ENCODE peak calls at places on chromosomes 13 and 19, in five cellular contexts. One of them, this sample, is unnamed.

GRCh38 chr13:105153626-105154025 is 1381.8 kb downstream of the EFNB2 start:
- DNase-seq in nephron progenitor cell: no peak
- DNase-seq in mucosa of descending colon: no peak
- DNase-seq in AG09319: no peak
- DNase-seq in OCI-LY7: no peak
- DNase-seq in this sample: no peak

GRCh38 chr13:45224181-45224580 is 23.3 kb upstream of the KCTD4 start:
- DNase-seq in nephron progenitor cell: no peak
- DNase-seq in mucosa of descending colon: no peak
- DNase-seq in AG09319: no peak
- DNase-seq in OCI-LY7: no peak
- DNase-seq in this sample: no peak

GRCh38 chr19:11423164-11423803 is 4.2 kb upstream of the RGL3 start:
- DNase-seq in nephron progenitor cell: no peak
- DNase-seq in mucosa of descending colon: no peak
- DNase-seq in AG09319: no peak
- DNase-seq in OCI-LY7: no peak
- DNase-seq in this sample: no peak

GRCh38 chr13:91017031-91017668 is 330.3 kb upstream of the MIR17HG start:
- DNase-seq in nephron progenitor cell: peak
- DNase-seq in mucosa of descending colon: peak
- DNase-seq in AG09319: no peak
- DNase-seq in OCI-LY7: peak
- DNase-seq in this sample: peak

GRCh38 chr13:85997587-85997986 is 198.4 kb upstream of the SLITRK6 start:
- DNase-seq in nephron progenitor cell: no peak
- DNase-seq in mucosa of descending colon: no peak
- DNase-seq in AG09319: no peak
- DNase-seq in OCI-LY7: no peak
- DNase-seq in this sample: no peak

GRCh38 chr19:3881272-3882040 is 971 bp downstream of the ATCAY start:
- DNase-seq in nephron progenitor cell: no peak
- DNase-seq in mucosa of descending colon: no peak
- DNase-seq in AG09319: no peak
- DNase-seq in OCI-LY7: no peak
- DNase-seq in this sample: no peak

GRCh38 chr19:719636-720377 is 11.1 kb downstream of the PALM start:
- DNase-seq in nephron progenitor cell: peak
- DNase-seq in mucosa of descending colon: no peak
- DNase-seq in AG09319: no peak
- DNase-seq in OCI-LY7: no peak
- DNase-seq in this sample: no peak

GRCh38 chr19:29379257-29379986 is 146.4 kb upstream of the VSTM2B start:
- DNase-seq in nephron progenitor cell: no peak
- DNase-seq in mucosa of descending colon: no peak
- DNase-seq in AG09319: no peak
- DNase-seq in OCI-LY7: no peak
- DNase-seq in this sample: no peak

GRCh38 chr19:1082165-1082927 is 12.8 kb downstream of the POLR2E start:
- DNase-seq in nephron progenitor cell: peak
- DNase-seq in mucosa of descending colon: peak
- DNase-seq in AG09319: no peak
- DNase-seq in OCI-LY7: peak
- DNase-seq in this sample: no peak

GRCh38 chr13:97125051-97125809 is 96.9 kb upstream of the MBNL2 start:
- DNase-seq in nephron progenitor cell: peak
- DNase-seq in mucosa of descending colon: peak
- DNase-seq in AG09319: peak
- DNase-seq in OCI-LY7: no peak
- DNase-seq in this sample: peak

GRCh38 chr13:79482271-79482970 is 1.5 kb downstream of the NDFIP2 start:
- DNase-seq in nephron progenitor cell: no peak
- DNase-seq in mucosa of descending colon: no peak
- DNase-seq in AG09319: no peak
- DNase-seq in OCI-LY7: no peak
- DNase-seq in this sample: no peak

GRCh38 chr13:111937763-111938375 is 129.1 kb upstream of the SOX1 start:
- DNase-seq in nephron progenitor cell: no peak
- DNase-seq in mucosa of descending colon: no peak
- DNase-seq in AG09319: no peak
- DNase-seq in OCI-LY7: no peak
- DNase-seq in this sample: no peak

GRCh38 chr19:50646074-50646807 is 3.0 kb upstream of the C19orf81 start:
- DNase-seq in nephron progenitor cell: no peak
- DNase-seq in mucosa of descending colon: no peak
- DNase-seq in AG09319: no peak
- DNase-seq in OCI-LY7: no peak
- DNase-seq in this sample: peak

GRCh38 chr13:26022538-26023292 is 29.1 kb downstream of the SHISA2 start:
- DNase-seq in nephron progenitor cell: peak
- DNase-seq in mucosa of descending colon: peak
- DNase-seq in AG09319: peak
- DNase-seq in OCI-LY7: no peak
- DNase-seq in this sample: peak

GRCh38 chr13:113863511-113864302 is at the start of gene GAS6:
- DNase-seq in nephron progenitor cell: peak
- DNase-seq in mucosa of descending colon: peak
- DNase-seq in AG09319: no peak
- DNase-seq in OCI-LY7: no peak
- DNase-seq in this sample: no peak

GRCh38 chr13:36997716-36998427 is 1.3 kb downstream of the ALG5 start:
- DNase-seq in nephron progenitor cell: no peak
- DNase-seq in mucosa of descending colon: no peak
- DNase-seq in AG09319: no peak
- DNase-seq in OCI-LY7: no peak
- DNase-seq in this sample: no peak

GRCh38 chr19:43562698-43563241 is 12.6 kb downstream of the XRCC1 start:
- DNase-seq in nephron progenitor cell: no peak
- DNase-seq in mucosa of descending colon: peak
- DNase-seq in AG09319: peak
- DNase-seq in OCI-LY7: peak
- DNase-seq in this sample: no peak

GRCh38 chr13:113137656-113138292 is 15.2 kb downstream of the F10 start:
- DNase-seq in nephron progenitor cell: no peak
- DNase-seq in mucosa of descending colon: no peak
- DNase-seq in AG09319: no peak
- DNase-seq in OCI-LY7: no peak
- DNase-seq in this sample: no peak

GRCh38 chr13:114256547-114256946 is 21.9 kb downstream of the CDC16 start:
- DNase-seq in nephron progenitor cell: no peak
- DNase-seq in mucosa of descending colon: no peak
- DNase-seq in AG09319: no peak
- DNase-seq in OCI-LY7: no peak
- DNase-seq in this sample: no peak

GRCh38 chr13:40187836-40188591 is 478.4 kb downstream of the FOXO1 start:
- DNase-seq in nephron progenitor cell: no peak
- DNase-seq in mucosa of descending colon: peak
- DNase-seq in AG09319: no peak
- DNase-seq in OCI-LY7: no peak
- DNase-seq in this sample: no peak

GRCh38 chr19:10503002-10503789 is at the start of gene KEAP1:
- DNase-seq in nephron progenitor cell: peak
- DNase-seq in mucosa of descending colon: peak
- DNase-seq in AG09319: no peak
- DNase-seq in OCI-LY7: peak
- DNase-seq in this sample: peak

GRCh38 chr19:5624154-5624663 is 1.3 kb downstream of the SAFB start:
- DNase-seq in nephron progenitor cell: peak
- DNase-seq in mucosa of descending colon: peak
- DNase-seq in AG09319: no peak
- DNase-seq in OCI-LY7: peak
- DNase-seq in this sample: no peak

GRCh38 chr19:34232566-34233481 is 21.5 kb upstream of the GARRE1 start:
- DNase-seq in nephron progenitor cell: no peak
- DNase-seq in mucosa of descending colon: no peak
- DNase-seq in AG09319: peak
- DNase-seq in OCI-LY7: no peak
- DNase-seq in this sample: peak

GRCh38 chr19:55223291-55224037 is 5.1 kb downstream of the TMEM86B start:
- DNase-seq in nephron progenitor cell: no peak
- DNase-seq in mucosa of descending colon: no peak
- DNase-seq in AG09319: no peak
- DNase-seq in OCI-LY7: no peak
- DNase-seq in this sample: no peak

GRCh38 chr19:6802336-6803035 is 30.0 kb downstream of the VAV1 start:
- DNase-seq in nephron progenitor cell: no peak
- DNase-seq in mucosa of descending colon: peak
- DNase-seq in AG09319: no peak
- DNase-seq in OCI-LY7: peak
- DNase-seq in this sample: no peak

GRCh38 chr13:26021956-26022355 is 29.9 kb downstream of the SHISA2 start:
- DNase-seq in nephron progenitor cell: no peak
- DNase-seq in mucosa of descending colon: no peak
- DNase-seq in AG09319: no peak
- DNase-seq in OCI-LY7: no peak
- DNase-seq in this sample: no peak

DNA sequence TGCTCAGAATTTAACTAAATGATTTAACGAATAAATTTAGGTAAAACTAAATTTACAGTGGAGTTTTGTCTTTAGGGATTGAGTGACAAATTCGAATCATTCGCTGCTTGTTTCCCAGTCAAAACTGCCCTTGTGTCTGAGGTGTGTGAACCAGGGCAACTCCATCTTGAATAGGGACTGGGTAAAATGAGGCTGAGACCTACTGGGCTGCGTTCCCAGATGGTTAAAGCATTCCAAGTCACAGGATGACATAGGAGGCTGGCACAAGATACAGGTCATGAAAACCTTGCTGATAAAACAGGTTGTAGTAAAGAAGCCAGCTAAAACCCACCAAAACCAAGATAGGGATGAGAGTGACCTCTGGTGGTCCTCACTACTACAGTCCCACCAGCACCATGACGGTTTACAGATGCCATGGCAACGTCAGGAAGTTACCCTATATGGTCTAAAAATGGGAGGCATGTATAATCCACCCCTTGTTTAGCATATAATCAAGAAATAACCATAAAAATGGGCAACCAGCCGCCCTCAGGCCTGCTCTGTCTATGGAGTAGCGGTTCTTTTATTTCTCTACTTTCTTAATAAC is 10.2 kb upstream of the ANKRD10 start:
- DNase-seq in nephron progenitor cell: peak
- DNase-seq in mucosa of descending colon: no peak
- DNase-seq in AG09319: no peak
- DNase-seq in OCI-LY7: peak
- DNase-seq in this sample: no peak
- TF ChIP-seq CTCF in nephron progenitor cell: peak
- TF ChIP-seq CTCF in mucosa of descending colon: no peak
- TF ChIP-seq CTCF in AG09319: no peak
- TF ChIP-seq CTCF in OCI-LY7: peak
- TF ChIP-seq CTCF in this sample: no peak

DNA sequence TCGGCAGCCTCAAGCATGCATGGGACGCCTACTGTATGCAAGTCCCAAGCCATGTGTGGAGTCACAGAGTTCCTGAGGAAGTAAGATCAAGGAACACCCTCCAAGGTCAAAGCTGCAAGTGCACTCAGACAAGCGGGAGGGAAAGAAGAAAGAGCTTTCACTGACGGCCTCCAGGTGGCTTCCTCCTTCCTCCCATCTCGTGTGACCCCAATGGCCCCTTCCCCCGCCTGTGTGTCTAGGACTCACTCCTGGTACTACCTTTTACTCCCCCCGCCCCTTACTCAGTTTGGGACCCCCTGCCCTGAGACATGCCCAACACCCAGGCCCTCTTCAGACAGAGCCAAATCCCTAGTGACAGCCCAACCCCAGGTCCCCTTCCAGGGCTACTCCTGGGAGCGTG is 6.0 kb downstream of the HAUS8 start:
- DNase-seq in nephron progenitor cell: no peak
- DNase-seq in mucosa of descending colon: no peak
- DNase-seq in AG09319: no peak
- DNase-seq in OCI-LY7: peak
- DNase-seq in this sample: no peak
- TF ChIP-seq CTCF in nephron progenitor cell: no peak
- TF ChIP-seq CTCF in mucosa of descending colon: no peak
- TF ChIP-seq CTCF in AG09319: no peak
- TF ChIP-seq CTCF in OCI-LY7: peak
- TF ChIP-seq CTCF in this sample: no peak

DNA sequence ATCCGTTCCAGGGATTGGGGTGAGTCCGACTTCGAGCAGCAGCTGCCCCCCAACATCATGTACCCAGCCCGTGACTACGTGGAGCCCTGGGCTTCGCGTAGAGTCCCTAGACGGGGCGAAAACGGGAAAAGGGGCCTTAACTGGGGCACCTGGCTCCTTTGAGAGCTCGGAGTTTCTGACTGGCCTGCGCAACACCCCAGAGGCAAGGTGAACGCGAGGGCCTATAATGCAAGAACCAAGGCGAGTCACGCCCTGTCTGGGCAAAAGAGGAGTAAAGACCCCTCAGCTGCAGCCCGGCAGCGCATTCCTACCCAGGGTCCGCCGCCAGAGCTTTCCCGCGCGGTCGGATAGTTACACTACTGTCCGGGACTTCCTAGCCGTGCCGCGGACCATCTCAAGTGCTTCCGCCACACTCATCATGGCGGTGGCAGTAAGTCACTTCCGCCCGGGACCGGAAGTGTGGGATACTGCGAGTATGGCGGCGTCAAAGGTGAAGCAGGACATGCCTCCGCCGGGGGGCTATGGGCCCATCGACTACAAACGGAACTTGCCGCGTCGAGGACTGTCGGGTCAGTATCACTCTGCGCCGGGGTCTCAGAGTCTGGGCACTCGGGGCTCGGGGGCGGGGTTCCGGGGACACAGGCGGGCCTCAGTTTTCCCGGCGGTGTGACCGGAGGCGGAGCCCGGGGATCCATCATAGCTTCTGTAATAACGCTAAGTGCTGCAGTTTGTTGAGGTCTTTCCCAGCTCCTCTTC is at the start of gene NDUFA13:
- DNase-seq in nephron progenitor cell: peak
- DNase-seq in mucosa of descending colon: peak
- DNase-seq in AG09319: peak
- DNase-seq in OCI-LY7: peak
- DNase-seq in this sample: peak
- TF ChIP-seq CTCF in nephron progenitor cell: no peak
- TF ChIP-seq CTCF in mucosa of descending colon: no peak
- TF ChIP-seq CTCF in AG09319: no peak
- TF ChIP-seq CTCF in OCI-LY7: no peak
- TF ChIP-seq CTCF in this sample: no peak

GRCh38 chr19:18440421-18440877 is 2.5 kb upstream of the ISYNA1 start:
- DNase-seq in nephron progenitor cell: no peak
- DNase-seq in mucosa of descending colon: no peak
- DNase-seq in AG09319: no peak
- DNase-seq in OCI-LY7: peak
- DNase-seq in this sample: peak
- TF ChIP-seq CTCF in nephron progenitor cell: no peak
- TF ChIP-seq CTCF in mucosa of descending colon: no peak
- TF ChIP-seq CTCF in AG09319: peak
- TF ChIP-seq CTCF in OCI-LY7: peak
- TF ChIP-seq CTCF in this sample: no peak

DNA sequence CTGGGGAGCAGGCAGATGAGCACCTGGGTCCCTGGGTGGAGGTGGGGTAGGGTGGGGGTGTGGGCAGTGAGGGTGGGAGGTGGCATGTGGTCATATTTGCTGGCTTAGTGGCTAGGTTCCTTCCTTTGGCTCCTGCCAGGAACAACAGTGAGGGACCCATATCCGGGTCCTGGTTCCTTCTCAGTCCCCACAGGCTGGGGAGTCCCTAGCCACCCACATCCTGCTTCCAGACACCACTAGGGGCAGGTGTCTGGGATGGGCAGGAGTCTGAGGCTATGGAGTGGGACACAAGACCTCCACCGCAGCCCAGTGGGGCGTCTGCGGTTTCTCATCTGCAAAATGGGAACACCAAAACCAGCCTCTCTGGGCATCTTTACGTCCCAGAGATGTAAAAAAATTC is 828 bp upstream of the FCGBP start:
- DNase-seq in nephron progenitor cell: no peak
- DNase-seq in mucosa of descending colon: no peak
- DNase-seq in AG09319: no peak
- DNase-seq in OCI-LY7: no peak
- DNase-seq in this sample: no peak
- TF ChIP-seq CTCF in nephron progenitor cell: no peak
- TF ChIP-seq CTCF in mucosa of descending colon: no peak
- TF ChIP-seq CTCF in AG09319: no peak
- TF ChIP-seq CTCF in OCI-LY7: no peak
- TF ChIP-seq CTCF in this sample: no peak